ENCODE peak calls at places on chromosomes 12 and 14, in four cellular contexts. I is OCI-LY7, C is HFFc6, B is A172. S is an unnamed sample.

GRCh38 chr12:75890141-75890540 is 141.4 kb downstream of the PHLDA1 start:
- DNase-seq in C (no peak), B (no peak), I (no peak), S (no peak)

GRCh38 chr14:59852350-59852749 is 18.2 kb downstream of the RTN1 start:
- DNase-seq in C (no peak), B (no peak), I (no peak), S (no peak)

GRCh38 chr12:44034916-44035315 is 199.0 kb downstream of the TMEM117 start:
- DNase-seq in C (no peak), B (no peak), I (no peak), S (no peak)

GRCh38 chr14:29810657-29811056 is 117.0 kb downstream of the PRKD1 start:
- DNase-seq in C (peak), B (peak), I (no peak), S (peak)

GRCh38 chr14:100653409-100653808 is 66.2 kb upstream of the BEGAIN start:
- DNase-seq in B (no peak), I (peak), C (no peak), S (no peak)

GRCh38 chr14:105393151-105393550 is 5.2 kb upstream of the TEX22 start:
- DNase-seq in B (no peak), C (no peak), I (no peak), S (no peak)

GRCh38 chr12:29889737-29890136 is 106.0 kb upstream of the TMTC1 start:
- DNase-seq in B (peak), C (no peak), I (peak), S (no peak)

GRCh38 chr14:22664261-22664660 is 20.1 kb upstream of the OR6J1 start:
- DNase-seq in C (no peak), B (no peak), I (no peak), S (no peak)

GRCh38 chr14:99055816-99056215 is 216.2 kb downstream of the BCL11B start:
- DNase-seq in B (no peak), C (no peak), I (no peak), S (no peak)

GRCh38 chr12:116542345-116542950 is 16.7 kb upstream of the MAP1LC3B2 start:
- DNase-seq in I (no peak), B (peak), C (no peak), S (no peak)

GRCh38 chr14:97948841-97949240 is 1151.7 kb downstream of the VRK1 start:
- DNase-seq in I (no peak), B (no peak), C (no peak), S (no peak)

GRCh38 chr12:20367731-20368652 is at the start of gene PDE3A:
- DNase-seq in I (no peak), B (peak), C (peak), S (no peak)

GRCh38 chr12:123983822-123984485 is 10.9 kb downstream of the ZNF664 start:
- DNase-seq in I (peak), C (peak), B (peak), S (peak)

GRCh38 chr14:96126339-96126770 is 78.3 kb upstream of the BDKRB2 start:
- DNase-seq in C (no peak), I (no peak), B (no peak), S (no peak)

GRCh38 chr12:48160807-48161206 is 3.5 kb upstream of the ASB8 start:
- DNase-seq in C (no peak), I (no peak), B (no peak), S (peak)

GRCh38 chr12:52798671-52799497 is 3.0 kb upstream of the KRT3 start:
- DNase-seq in B (peak), I (no peak), C (peak), S (no peak)

GRCh38 chr14:50023671-50024490 is 92.5 kb downstream of the VCPKMT start:
- DNase-seq in C (peak), I (no peak), B (peak), S (no peak)